ENCODE peak calls at places on chromosomes 16 and 17, in nine cellular contexts. V is heart right ventricle, L is NCI-H2107, O is GM03348, I is iris pigment epithelial cell, W is KBM-7, T is body of pancreas, Q is lower leg skin, C is HuH-7. A is an unnamed sample.

GRCh38 chr16:73717266-73718057 is 579.2 kb upstream of the PSMD7 start:
- DNase-seq in V (no peak), L (no peak), O (no peak), I (no peak), W (no peak), T (no peak), Q (no peak), C (no peak), A (no peak)

GRCh38 chr16:63038563-63039131 is 1002.4 kb upstream of the CDH8 start:
- DNase-seq in V (no peak), L (no peak), O (no peak), I (no peak), W (no peak), T (no peak), Q (no peak), C (no peak), A (no peak)

GRCh38 chr17:38663125-38663751 is 11.5 kb downstream of the EPOP start:
- DNase-seq in V (peak), L (peak), O (peak), I (peak), W (peak), T (peak), Q (no peak), C (peak), A (peak)

GRCh38 chr16:50476486-50477260 is 71.5 kb upstream of the NKD1 start:
- DNase-seq in V (no peak), L (no peak), O (no peak), I (no peak), W (no peak), T (no peak), Q (no peak), C (no peak), A (no peak)

GRCh38 chr17:16952401-16952800 is 19.5 kb downstream of the TNFRSF13B start:
- DNase-seq in V (no peak), L (no peak), O (no peak), I (no peak), W (no peak), T (no peak), Q (no peak), C (no peak), A (no peak)

GRCh38 chr17:81537343-81537855 is 9.2 kb downstream of the FSCN2 start:
- DNase-seq in V (no peak), L (peak), O (peak), I (no peak), W (no peak), T (peak), Q (no peak), C (peak), A (peak)

GRCh38 chr17:49130891-49131290 is 1.7 kb upstream of the B4GALNT2 start:
- DNase-seq in V (no peak), L (no peak), O (no peak), I (peak), W (no peak), T (no peak), Q (no peak), C (no peak), A (no peak)

GRCh38 chr17:34852614-34853013 is 108.6 kb downstream of the CCT6B start:
- DNase-seq in V (no peak), L (no peak), O (no peak), I (no peak), W (peak), T (no peak), Q (no peak), C (peak), A (no peak)

GRCh38 chr16:52825882-52826281 is 226.8 kb downstream of the CHD9NB start:
- DNase-seq in V (no peak), L (peak), O (no peak), I (no peak), W (no peak), T (no peak), Q (no peak), C (no peak), A (no peak)

GRCh38 chr17:60248618-60249516 is 99.1 kb downstream of the CA4 start:
- DNase-seq in V (no peak), L (no peak), O (no peak), I (peak), W (peak), T (no peak), Q (no peak), C (no peak), A (no peak)

GRCh38 chr17:10125761-10126553 is 72.4 kb downstream of the GAS7 start:
- DNase-seq in V (no peak), L (no peak), O (peak), I (no peak), W (no peak), T (no peak), Q (no peak), C (no peak), A (no peak)

GRCh38 chr17:5391678-5392077 is 27.8 kb downstream of the NUP88 start:
- DNase-seq in V (no peak), L (no peak), O (no peak), I (peak), W (no peak), T (no peak), Q (no peak), C (no peak), A (no peak)

GRCh38 chr16:74887084-74887483 is 97.8 kb downstream of the WDR59 start:
- DNase-seq in V (no peak), L (no peak), O (no peak), I (no peak), W (no peak), T (no peak), Q (no peak), C (no peak), A (no peak)

GRCh38 chr16:50615891-50616290 is 65.2 kb downstream of the SNX20 start:
- DNase-seq in V (no peak), L (no peak), O (no peak), I (peak), W (no peak), T (no peak), Q (no peak), C (no peak), A (no peak)

GRCh38 chr16:70634861-70635260 is 11.5 kb upstream of the IL34 start:
- DNase-seq in V (no peak), L (no peak), O (no peak), I (peak), W (no peak), T (no peak), Q (no peak), C (no peak), A (no peak)

GRCh38 chr17:70070297-70071027 is 4.6 kb upstream of the KCNJ16 start:
- DNase-seq in V (no peak), L (no peak), O (no peak), I (peak), W (no peak), T (no peak), Q (no peak), C (no peak), A (peak)

GRCh38 chr17:16352303-16352837 is 899 bp downstream of the CENPV start:
- DNase-seq in V (no peak), L (no peak), O (peak), I (peak), W (peak), T (peak), Q (no peak), C (peak), A (no peak)

GRCh38 chr16:78106659-78107058 is 7.2 kb downstream of the WWOX start:
- DNase-seq in V (no peak), L (no peak), O (no peak), I (no peak), W (no peak), T (no peak), Q (no peak), C (no peak), A (no peak)

GRCh38 chr16:473046-474043 is 47.9 kb downstream of the RAB11FIP3 start:
- DNase-seq in V (no peak), L (no peak), O (no peak), I (peak), W (no peak), T (no peak), Q (no peak), C (no peak), A (no peak)

GRCh38 chr17:49696233-49696761 is 11.5 kb downstream of the SLC35B1 start:
- DNase-seq in V (no peak), L (no peak), O (no peak), I (no peak), W (peak), T (no peak), Q (no peak), C (no peak), A (no peak)

GRCh38 chr16:12063435-12063834 is 86.9 kb downstream of the SNX29 start:
- DNase-seq in V (no peak), L (no peak), O (no peak), I (no peak), W (no peak), T (no peak), Q (no peak), C (no peak), A (no peak)

GRCh38 chr16:19860146-19861030 is 24.3 kb downstream of the GPRC5B start:
- DNase-seq in V (no peak), L (no peak), O (no peak), I (peak), W (no peak), T (no peak), Q (no peak), C (no peak), A (peak)

GRCh38 chr16:77169650-77170236 is 21.2 kb upstream of the MON1B start:
- DNase-seq in V (peak), L (peak), O (peak), I (peak), W (peak), T (peak), Q (no peak), C (peak), A (peak)

GRCh38 chr16:85545227-85545818 is 67.8 kb upstream of the GSE1 start:
- DNase-seq in V (no peak), L (no peak), O (no peak), I (no peak), W (no peak), T (no peak), Q (no peak), C (no peak), A (no peak)

GRCh38 chr16:12146966-12147365 is 170.4 kb downstream of the SNX29 start:
- DNase-seq in V (no peak), L (no peak), O (no peak), I (no peak), W (no peak), T (no peak), Q (no peak), C (no peak), A (no peak)

GRCh38 chr17:8789743-8790142 is 9.4 kb downstream of the MFSD6L start:
- DNase-seq in V (no peak), L (no peak), O (no peak), I (no peak), W (no peak), T (no peak), Q (peak), C (no peak), A (no peak)

GRCh38 chr17:65093930-65094329 is 37.4 kb upstream of the GNA13 start:
- DNase-seq in V (no peak), L (no peak), O (no peak), I (no peak), W (no peak), T (no peak), Q (no peak), C (no peak), A (no peak)

GRCh38 chr17:16470302-16470701 is 21.7 kb downstream of the LRRC75A start:
- DNase-seq in V (no peak), L (no peak), O (peak), I (no peak), W (no peak), T (no peak), Q (no peak), C (no peak), A (no peak)

GRCh38 chr16:70267516-70267915 is 15.8 kb upstream of the EXOSC6 start:
- DNase-seq in V (no peak), L (no peak), O (peak), I (peak), W (peak), T (no peak), Q (no peak), C (peak), A (peak)